ENCODE peak calls at places on chromosomes 11 and 22, in four cellular contexts. A, X, L and I are unnamed samples.
A peak's percentile ranks its signal among the peaks of the same experiment; 100 is the strongest.

GRCh38 chr11:44356351-44356750 is 46.4 kb upstream of the ALX4 start:
- DNase-seq in A (no peak), X (no peak), L (no peak), I (no peak)

GRCh38 chr11:56783448-56784041 is 35.0 kb upstream of the OR9G4 start:
- DNase-seq in L (peak; percentile 40), X (no peak), A (no peak), I (no peak)

GRCh38 chr11:66264893-66265292 is 3.5 kb upstream of the RAB1B start:
- DNase-seq in X (no peak), A (no peak), L (no peak), I (no peak)

GRCh38 chr11:100003985-100004384 is 683.1 kb upstream of the ARHGAP42 start:
- DNase-seq in X (no peak), A (no peak), L (no peak), I (no peak)

GRCh38 chr11:124394408-124394807 is 4.4 kb downstream of the OR8B3 start:
- DNase-seq in L (peak; percentile 2), X (no peak), A (no peak), I (no peak)

GRCh38 chr11:17552392-17553248 is 5.6 kb downstream of the OTOG start:
- DNase-seq in A (no peak), L (peak; percentile 9), X (no peak), I (no peak)

GRCh38 chr11:11555228-11555627 is 66.6 kb downstream of the GALNT18 start:
- DNase-seq in L (no peak), A (no peak), X (no peak), I (no peak)

GRCh38 chr22:30116362-30117117 is 36.3 kb downstream of the HORMAD2 start:
- DNase-seq in A (no peak), L (peak; percentile 6), X (no peak), I (no peak)

GRCh38 chr11:121439759-121440158 is 12.4 kb upstream of the SORL1 start:
- DNase-seq in X (no peak), L (no peak), A (no peak), I (no peak)

GRCh38 chr22:46379301-46379930 is 43.9 kb downstream of the TRMU start:
- DNase-seq in A (no peak), X (no peak), L (no peak), I (no peak)

GRCh38 chr22:36015806-36016519 is 12.7 kb downstream of the RBFOX2 start:
- DNase-seq in X (no peak), L (no peak), A (no peak), I (no peak)

GRCh38 chr11:72067676-72068075 is 12.7 kb downstream of the NUMA1 start:
- DNase-seq in A (no peak), L (no peak), X (no peak), I (no peak)

GRCh38 chr11:765025-765801 is 12.1 kb downstream of the GATD1 start:
- DNase-seq in X (peak; percentile 44), L (peak; percentile 36), A (no peak), I (peak; percentile 58)

GRCh38 chr22:28620244-28620922 is 59.3 kb downstream of the TTC28 start:
- DNase-seq in L (no peak), A (no peak), X (no peak), I (no peak)

GRCh38 chr11:62882428-62882742 is 1.7 kb downstream of the SLC3A2 start:
- DNase-seq in L (no peak), X (no peak), A (no peak), I (no peak)

GRCh38 chr22:28855355-28856094 is 27.8 kb upstream of the ZNRF3 start:
- DNase-seq in X (peak; percentile 33), L (peak; percentile 63), A (peak; percentile 30), I (peak; percentile 1)

GRCh38 chr11:130606781-130607511 is 158.5 kb downstream of the ADAMTS15 start:
- DNase-seq in L (peak; percentile 71), X (no peak), A (peak; percentile 87), I (no peak)

GRCh38 chr11:77193915-77194830 is 66.1 kb downstream of the MYO7A start:
- DNase-seq in A (no peak), L (no peak), X (peak; percentile 23), I (no peak)

GRCh38 chr11:85685820-85686459 is at the start of gene CCDC89:
- DNase-seq in L (peak; percentile 72), X (no peak), A (peak; percentile 83), I (no peak)